ENCODE peak calls at places on chromosome 3, in ten cellular contexts. J is midbrain; D is NCI-H1694; S is naive thymus-derived CD8-positive, alpha-beta T cell; N is lower lobe of right lung; E is activated naive CD8-positive, alpha-beta T cell treated with anti-CD3 and anti-CD28 coated beads, Interleukin-2, amount 50 U/mL, for 16 hours; W is fibroblast of lung; B is iPS-NIHi11; A is NCI-H1092 treated with DMSO at 0.1 percent for 48 hours; L is Kasumi-1. T is an unnamed sample.

GRCh38 chr3:138768126-138768525 is 66.6 kb downstream of the PIK3CB start:
- DNase-seq in J (no peak), B (no peak), D (no peak), L (no peak), W (no peak), N (no peak), A (no peak), E (no peak), S (no peak), T (no peak)

GRCh38 chr3:83523470-83524073 is 1435.2 kb upstream of the CADM2 start:
- DNase-seq in J (peak; percentile 50), S (no peak), D (peak; percentile 3), E (no peak), N (no peak), B (peak; percentile 56), W (peak; percentile 46), L (peak; percentile 88), A (peak; percentile 69), T (peak; percentile 59)

GRCh38 chr3:194489736-194490612 is 3.2 kb upstream of the ATP13A3 start:
- DNase-seq in D (no peak), B (no peak), W (peak; percentile 56), L (no peak), E (no peak), N (no peak), J (no peak), S (no peak), A (no peak), T (no peak)

GRCh38 chr3:36911990-36912804 is 32.7 kb downstream of the TRANK1 start:
- DNase-seq in D (no peak), J (no peak), B (no peak), S (peak; percentile 19), W (peak; percentile 90), A (no peak), L (peak; percentile 64), N (no peak), E (no peak), T (no peak)

GRCh38 chr3:150319900-150320299 is 88.2 kb upstream of the TSC22D2 start:
- DNase-seq in D (no peak), W (peak; percentile 91), E (no peak), J (no peak), L (no peak), S (no peak), N (no peak), A (no peak), B (peak; percentile 44), T (no peak)

GRCh38 chr3:169002689-169003088 is 660.8 kb downstream of the MECOM start:
- DNase-seq in S (no peak), J (no peak), B (peak; percentile 26), E (no peak), L (no peak), N (no peak), D (no peak), W (no peak), A (peak; percentile 16), T (no peak)

GRCh38 chr3:38655708-38656300 is 6.3 kb upstream of the SCN5A start:
- DNase-seq in S (peak; percentile 15), W (peak; percentile 46), D (no peak), J (peak; percentile 22), L (peak; percentile 73), A (peak; percentile 35), E (no peak), N (no peak), B (peak; percentile 59), T (no peak)

GRCh38 chr3:185152433-185153169 is at the start of gene C3orf70:
- DNase-seq in W (peak; percentile 58), D (no peak), L (peak; percentile 26), B (peak; percentile 79), E (no peak), N (peak; percentile 61), S (peak; percentile 23), J (peak; percentile 79), A (peak; percentile 58), T (peak; percentile 62)

GRCh38 chr3:38121451-38121831 is 15.5 kb downstream of the ACAA1 start:
- DNase-seq in B (no peak), A (no peak), S (no peak), W (no peak), E (no peak), J (no peak), N (peak; percentile 42), D (no peak), L (no peak), T (peak; percentile 27)

GRCh38 chr3:181695661-181696491 is 15.8 kb upstream of the SOX2 start:
- DNase-seq in N (peak; percentile 51), D (no peak), W (no peak), A (no peak), S (no peak), J (no peak), E (no peak), L (no peak), B (no peak), T (no peak)

GRCh38 chr3:169812844-169813677 is at the start of the genes LRRC34 and LRRIQ4:
- DNase-seq in D (peak; percentile 84), A (peak; percentile 86), J (peak; percentile 39), E (peak; percentile 9), N (peak; percentile 92), W (peak; percentile 81), B (peak; percentile 63), L (peak; percentile 91), S (peak; percentile 44), T (peak; percentile 70)

GRCh38 chr3:114623420-114624046 is 329.7 kb downstream of the TIGIT start:
- DNase-seq in B (no peak), N (no peak), E (no peak), D (no peak), S (no peak), A (no peak), W (no peak), L (no peak), J (peak; percentile 53), T (no peak)

GRCh38 chr3:78139166-78139565 is 1099.3 kb downstream of the ROBO2 start:
- DNase-seq in D (no peak), L (no peak), W (peak; percentile 59), N (no peak), S (no peak), A (no peak), B (no peak), E (no peak), J (no peak), T (no peak)

GRCh38 chr3:158668506-158668905 is 3.9 kb downstream of the LXN start:
- DNase-seq in B (no peak), A (no peak), N (no peak), D (no peak), E (no peak), W (peak; percentile 76), J (no peak), S (no peak), L (no peak), T (no peak)

GRCh38 chr3:182490601-182491485 is 302.5 kb upstream of the ATP11B start:
- DNase-seq in E (no peak), J (peak; percentile 81), B (peak; percentile 25), A (peak; percentile 96), L (peak; percentile 40), D (peak; percentile 43), N (no peak), S (no peak), W (peak; percentile 2), T (no peak)

GRCh38 chr3:34206996-34207395 is 408.6 kb downstream of the PDCD6IP start:
- DNase-seq in W (no peak), E (no peak), A (no peak), B (no peak), L (no peak), D (no peak), N (no peak), S (no peak), J (no peak), T (no peak)

GRCh38 chr3:118882353-118882947 is 152.2 kb downstream of the IGSF11 start:
- DNase-seq in E (peak; percentile 45), B (peak; percentile 62), S (peak; percentile 67), D (peak; percentile 57), L (peak; percentile 77), N (no peak), W (peak; percentile 69), J (peak; percentile 72), A (peak; percentile 59), T (no peak)

GRCh38 chr3:172106037-172106559 is 66.7 kb downstream of the FNDC3B start:
- DNase-seq in N (no peak), B (no peak), J (no peak), L (no peak), S (no peak), A (no peak), W (no peak), E (no peak), D (no peak), T (no peak)

GRCh38 chr3:13368834-13369233 is 51.3 kb downstream of the NUP210 start:
- DNase-seq in L (no peak), N (no peak), S (no peak), W (no peak), A (no peak), E (no peak), B (no peak), J (no peak), D (no peak), T (no peak)

GRCh38 chr3:186421946-186422345 is 59.9 kb upstream of the DGKG start:
- DNase-seq in S (no peak), N (no peak), E (no peak), D (no peak), B (no peak), L (no peak), W (no peak), A (no peak), J (no peak), T (no peak)

GRCh38 chr3:32296251-32297204 is 58.0 kb downstream of the CMTM8 start:
- DNase-seq in A (peak; percentile 62), J (peak; percentile 30), N (peak; percentile 69), B (peak; percentile 87), E (no peak), S (peak; percentile 59), W (peak; percentile 71), L (peak; percentile 66), D (peak; percentile 39), T (peak; percentile 55)

GRCh38 chr3:73029321-73029796 is 32.1 kb upstream of the EBLN2 start:
- DNase-seq in N (no peak), D (no peak), B (no peak), W (peak; percentile 84), L (no peak), S (no peak), J (no peak), A (no peak), E (no peak), T (no peak)

GRCh38 chr3:145188079-145188785 is 972.8 kb downstream of the PLOD2 start:
- DNase-seq in J (no peak), N (no peak), W (no peak), E (no peak), S (no peak), A (no peak), L (no peak), D (no peak), B (no peak), T (no peak)

GRCh38 chr3:14130230-14130629 is 5.4 kb downstream of the TMEM43 start:
- DNase-seq in D (no peak), W (no peak), L (no peak), S (no peak), J (no peak), B (no peak), A (no peak), N (no peak), E (no peak), T (peak; percentile 23)

GRCh38 chr3:195133462-195133861 is 137.5 kb downstream of the XXYLT1 start:
- DNase-seq in D (peak; percentile 81), N (no peak), B (no peak), E (no peak), L (no peak), W (peak; percentile 97), A (peak; percentile 66), S (no peak), J (peak; percentile 12), T (no peak)

GRCh38 chr3:73453676-73454075 is 171.1 kb downstream of the PDZRN3 start:
- DNase-seq in B (no peak), S (no peak), J (no peak), W (peak; percentile 34), N (no peak), E (no peak), D (no peak), L (no peak), A (no peak), T (no peak)

GRCh38 chr3:40192628-40193027 is 116.9 kb upstream of the EIF1B start:
- DNase-seq in N (no peak), B (peak; percentile 23), E (no peak), D (no peak), J (no peak), L (no peak), S (no peak), W (no peak), A (no peak), T (no peak)

GRCh38 chr3:196915375-196915774 is 27.0 kb downstream of the NCBP2 start:
- DNase-seq in E (no peak), D (no peak), N (no peak), S (no peak), A (no peak), W (no peak), J (no peak), L (no peak), B (no peak), T (no peak)

T was measured in right lobe of liver.